ENCODE peak calls at places on chromosomes 5 and 9, in six cellular contexts. L is A549, W is H1, Z is tibial nerve, G is K562, J is ovary. M is an unnamed sample.
A peak's percentile ranks its signal among the peaks of the same experiment; 100 is the strongest.

GRCh38 chr9:109868722-109869121 is 88.7 kb downstream of the PALM2AKAP2 start:
- DNase-seq in L (no peak), W (no peak), Z (no peak), G (no peak), J (no peak), M (no peak)

GRCh38 chr5:140953234-140953633 is 13.0 kb upstream of the PCDHAC2 start:
- DNase-seq in L (no peak), W (no peak), Z (no peak), G (no peak), J (no peak), M (no peak)

GRCh38 chr9:107316795-107317661 is 33.9 kb downstream of the RAD23B start:
- DNase-seq in L (no peak), W (no peak), Z (no peak), G (no peak), J (no peak), M (no peak)

GRCh38 chr5:44663991-44664710 is 144.6 kb upstream of the MRPS30 start:
- DNase-seq in L (no peak), W (no peak), Z (no peak), G (no peak), J (no peak), M (no peak)

GRCh38 chr5:31824886-31825774 is 186.2 kb downstream of the PDZD2 start:
- DNase-seq in L (peak; percentile 63), W (peak; percentile 63), Z (peak; percentile 28), G (no peak), J (peak; percentile 46), M (peak; percentile 68)

GRCh38 chr5:115396698-115397097 is 100.2 kb upstream of the CCDC112 start:
- DNase-seq in L (no peak), W (no peak), Z (no peak), G (no peak), J (no peak), M (no peak)

GRCh38 chr5:125584119-125584518 is 837.7 kb upstream of the ZNF608 start:
- DNase-seq in L (no peak), W (no peak), Z (no peak), G (no peak), J (no peak), M (no peak)

GRCh38 chr9:129131300-129132145 is 20.3 kb downstream of the PTPA start:
- DNase-seq in L (peak; percentile 72), W (peak; percentile 97), Z (peak; percentile 63), G (peak; percentile 84), J (peak; percentile 83), M (peak; percentile 90)

GRCh38 chr5:132138260-132138659 is 64.7 kb downstream of the CSF2 start:
- DNase-seq in L (no peak), W (no peak), Z (no peak), G (no peak), J (no peak), M (no peak)

GRCh38 chr9:22160235-22160634 is 151.1 kb upstream of the CDKN2B start:
- DNase-seq in L (no peak), W (no peak), Z (no peak), G (no peak), J (no peak), M (no peak)

GRCh38 chr9:4662108-4662988 is at the start of gene PLPP6:
- DNase-seq in L (peak; percentile 91), W (peak; percentile 91), Z (peak; percentile 78), G (peak; percentile 75), J (peak; percentile 86), M (peak; percentile 93)

GRCh38 chr5:72845889-72846288 is 29.4 kb downstream of the TNPO1 start:
- DNase-seq in L (no peak), W (no peak), Z (no peak), G (no peak), J (no peak), M (no peak)

GRCh38 chr5:151104795-151105194 is 24.0 kb upstream of the TNIP1 start:
- DNase-seq in L (no peak), W (no peak), Z (peak; percentile 56), G (no peak), J (peak; percentile 71), M (peak; percentile 94)

GRCh38 chr9:17134396-17134842 is 421 bp upstream of the CNTLN start:
- DNase-seq in L (no peak), W (no peak), Z (no peak), G (no peak), J (no peak), M (no peak)

GRCh38 chr5:150457112-150457511 is 7.6 kb upstream of the RPS14 start:
- DNase-seq in L (no peak), W (no peak), Z (no peak), G (no peak), J (no peak), M (no peak)

GRCh38 chr9:112299514-112299913 is 33.9 kb downstream of the PTBP3 start:
- DNase-seq in L (peak; percentile 61), W (no peak), Z (no peak), G (no peak), J (no peak), M (no peak)

GRCh38 chr5:111685969-111686368 is 71.0 kb downstream of the NREP start:
- DNase-seq in L (peak; percentile 12), W (no peak), Z (no peak), G (no peak), J (no peak), M (no peak)

GRCh38 chr5:82808960-82809359 is 268.2 kb downstream of the TMEM167A start:
- DNase-seq in L (no peak), W (no peak), Z (no peak), G (no peak), J (no peak), M (no peak)

GRCh38 chr9:113646946-113647914 is 183.7 kb downstream of the RGS3 start:
- DNase-seq in L (no peak), W (no peak), Z (no peak), G (no peak), J (no peak), M (peak; percentile 54)

GRCh38 chr5:78660401-78660800 is 11.8 kb upstream of the LHFPL2 start:
- DNase-seq in L (no peak), W (no peak), Z (no peak), G (no peak), J (no peak), M (no peak)

GRCh38 chr5:26553079-26553478 is 485.3 kb downstream of the CDH9 start:
- DNase-seq in L (peak; percentile 23), W (no peak), Z (no peak), G (no peak), J (no peak), M (no peak)

GRCh38 chr5:55231029-55231475 is 2.4 kb downstream of the CCNO start:
- DNase-seq in L (no peak), W (no peak), Z (no peak), G (no peak), J (no peak), M (no peak)

GRCh38 chr9:32968101-32969011 is 33.1 kb downstream of the APTX start:
- DNase-seq in L (peak; percentile 33), W (peak; percentile 81), Z (peak; percentile 55), G (peak; percentile 33), J (peak; percentile 67), M (no peak)

GRCh38 chr9:86868611-86869010 is 78.7 kb downstream of the GAS1 start:
- DNase-seq in L (no peak), W (no peak), Z (no peak), G (no peak), J (no peak), M (no peak)

GRCh38 chr5:170265527-170265926 is 32.0 kb downstream of the LCP2 start:
- DNase-seq in L (no peak), W (peak; percentile 43), Z (no peak), G (no peak), J (peak; percentile 43), M (peak; percentile 86)

GRCh38 chr5:94908889-94909480 is 290.5 kb downstream of the SLF1 start:
- DNase-seq in L (peak; percentile 42), W (no peak), Z (no peak), G (peak; percentile 28), J (no peak), M (no peak)

GRCh38 chr5:41796061-41796460 is 74.2 kb downstream of the OXCT1 start:
- DNase-seq in L (no peak), W (no peak), Z (no peak), G (no peak), J (no peak), M (no peak)

GRCh38 chr5:150431574-150431973 is 18.0 kb downstream of the RPS14 start:
- DNase-seq in L (no peak), W (no peak), Z (no peak), G (no peak), J (no peak), M (no peak)

GRCh38 chr9:126112135-126112720 is 214.4 kb upstream of the MVB12B start:
- DNase-seq in L (no peak), W (no peak), Z (no peak), G (no peak), J (no peak), M (peak; percentile 12)

GRCh38 chr5:172920447-172920849 is 38.8 kb upstream of the RPL26L1 start:
- DNase-seq in L (peak; percentile 97), W (no peak), Z (no peak), G (peak; percentile 32), J (no peak), M (peak; percentile 91)
- TF ChIP-seq EP300 in L (peak; percentile 100), W (no peak), Z (no peak), G (no peak), J (no peak), M (peak; percentile 98)

DNA sequence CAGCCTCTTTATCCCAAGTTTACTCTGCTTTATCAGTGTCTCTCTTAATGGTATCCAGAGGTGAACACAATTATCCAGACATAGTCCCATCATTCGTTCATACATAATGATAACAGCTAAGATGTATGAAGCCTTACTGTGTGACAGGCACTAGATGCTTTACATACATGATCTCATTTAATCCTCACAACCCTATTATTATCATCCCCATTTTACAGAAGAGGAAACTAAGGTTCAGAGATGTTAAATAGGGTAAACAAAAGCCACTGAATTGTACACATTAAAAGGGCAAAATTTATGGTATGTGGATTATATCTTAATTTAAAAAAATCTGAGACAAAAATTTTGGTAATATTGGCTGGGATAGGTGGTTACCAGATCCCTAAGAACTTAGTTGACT is 124.1 kb upstream of the TBC1D2 start:
- DNase-seq in L (no peak), W (no peak), Z (no peak), G (no peak), J (no peak), M (no peak)
- H3K27ac ChIP-seq in L (no peak overlapping the region), W (no peak overlapping the region), Z (no peak overlapping the region), G (no peak overlapping the region), J (no peak overlapping the region), M (no peak overlapping the region)

GRCh38 chr9:90905079-90905478 is 103.5 kb downstream of the SYK start:
- DNase-seq in L (no peak), W (no peak), Z (no peak), G (no peak), J (no peak), M (no peak)
- TF ChIP-seq EP300 in L (no peak), W (no peak), Z (no peak), G (no peak), J (no peak), M (no peak)

GRCh38 chr5:107269678-107270077 is 401.1 kb downstream of the EFNA5 start:
- DNase-seq in L (no peak), W (no peak), Z (no peak), G (no peak), J (no peak), M (no peak)
- H3K27ac ChIP-seq in L (no peak overlapping the region), W (no peak overlapping the region), Z (no peak overlapping the region), G (no peak overlapping the region), J (no peak overlapping the region), M (no peak overlapping the region)